ENCODE peak calls at places on chromosomes 6 and 20, in eight cellular contexts. L is GM10248; T is WTC11; Q is CD8-positive, alpha-beta T cell; Y is colonic mucosa; X is suprapubic skin; I is fibroblast of lung; C is prostate gland. H is an unnamed sample.
A peak's percentile ranks its signal among the peaks of the same experiment; 100 is the strongest.

GRCh38 chr20:23156170-23156841 is 70.2 kb upstream of the CD93 start:
- DNase-seq in L (no peak), T (no peak), X (no peak), Q (peak; percentile 21), Y (no peak), I (peak; percentile 84), C (no peak), H (no peak)

GRCh38 chr20:40953856-40954255 is 74.8 kb upstream of the TOP1 start:
- DNase-seq in Q (no peak), Y (no peak), X (no peak), C (no peak), I (peak; percentile 58), T (no peak), L (no peak), H (no peak)

GRCh38 chr6:159595173-159595572 is 97.9 kb downstream of the SOD2 start:
- DNase-seq in I (peak; percentile 59), Y (no peak), L (no peak), T (no peak), C (no peak), Q (no peak), X (no peak), H (no peak)

GRCh38 chr20:20450461-20451027 is 82.6 kb downstream of the INSM1 start:
- DNase-seq in L (no peak), T (no peak), Y (no peak), X (no peak), C (no peak), I (peak; percentile 36), Q (no peak), H (no peak)

GRCh38 chr6:125415921-125416320 is 114.2 kb upstream of the HDDC2 start:
- DNase-seq in Y (no peak), Q (no peak), I (peak; percentile 3), X (no peak), L (no peak), T (no peak), C (no peak), H (no peak)

GRCh38 chr6:91167846-91168245 is 581.0 kb upstream of the MAP3K7 start:
- DNase-seq in T (no peak), C (no peak), I (no peak), X (no peak), L (no peak), Q (no peak), Y (no peak), H (no peak)

GRCh38 chr6:87391334-87391733 is 16.4 kb upstream of the CFAP206 start:
- DNase-seq in I (no peak), L (peak; percentile 48), T (peak; percentile 61), C (peak; percentile 17), Y (no peak), X (no peak), Q (no peak), H (no peak)

GRCh38 chr6:29633532-29633901 is 534 bp upstream of the GABBR1 start:
- DNase-seq in Y (no peak), X (no peak), L (no peak), C (no peak), Q (no peak), T (no peak), I (no peak), H (no peak)

GRCh38 chr6:70616728-70617260 is 50.1 kb downstream of the SDHAF4 start:
- DNase-seq in X (no peak), T (no peak), I (no peak), Q (no peak), Y (peak; percentile 29), C (no peak), L (no peak), H (no peak)

GRCh38 chr20:21125072-21125848 is 622 bp upstream of the KIZ start:
- DNase-seq in I (peak; percentile 43), Y (peak; percentile 60), T (peak; percentile 14), L (no peak), Q (no peak), X (peak; percentile 72), C (peak; percentile 43), H (no peak)

GRCh38 chr6:5398530-5398929 is 137.2 kb downstream of the FARS2 start:
- DNase-seq in Y (no peak), X (no peak), T (no peak), I (peak; percentile 46), Q (no peak), L (peak; percentile 30), C (no peak), H (peak; percentile 33)

GRCh38 chr6:32081168-32081624 is 27.9 kb downstream of the TNXB start:
- DNase-seq in Y (no peak), I (peak; percentile 89), C (no peak), Q (no peak), T (no peak), X (peak; percentile 89), L (no peak), H (no peak)

GRCh38 chr6:75202676-75203131 is 3.1 kb downstream of the COL12A1 start:
- DNase-seq in I (peak; percentile 68), Q (no peak), Y (no peak), L (no peak), X (no peak), C (no peak), T (no peak), H (no peak)

GRCh38 chr20:50624351-50625016 is 66.9 kb downstream of the RIPOR3 start:
- DNase-seq in Y (no peak), T (no peak), X (no peak), Q (no peak), L (no peak), C (peak; percentile 63), I (no peak), H (no peak)

GRCh38 chr6:6840831-6841263 is 252.3 kb downstream of the LY86 start:
- DNase-seq in T (no peak), Y (no peak), X (no peak), I (no peak), Q (no peak), L (peak; percentile 53), C (no peak), H (peak; percentile 36)

GRCh38 chr6:1473598-1473997 is 84.2 kb downstream of the FOXF2 start:
- DNase-seq in Y (no peak), C (no peak), I (no peak), L (no peak), Q (no peak), T (no peak), X (no peak), H (no peak)

GRCh38 chr6:1472643-1473042 is 83.3 kb downstream of the FOXF2 start:
- DNase-seq in I (no peak), Q (no peak), X (no peak), T (no peak), C (no peak), Y (no peak), L (no peak), H (no peak)

GRCh38 chr6:1473166-1473565 is 83.8 kb downstream of the FOXF2 start:
- DNase-seq in Q (no peak), X (no peak), Y (no peak), L (no peak), C (no peak), I (no peak), T (no peak), H (no peak)

GRCh38 chr6:1475169-1475568 is 85.8 kb downstream of the FOXF2 start:
- DNase-seq in C (no peak), Y (no peak), T (no peak), Q (no peak), X (no peak), L (no peak), I (no peak), H (no peak)

DNA sequence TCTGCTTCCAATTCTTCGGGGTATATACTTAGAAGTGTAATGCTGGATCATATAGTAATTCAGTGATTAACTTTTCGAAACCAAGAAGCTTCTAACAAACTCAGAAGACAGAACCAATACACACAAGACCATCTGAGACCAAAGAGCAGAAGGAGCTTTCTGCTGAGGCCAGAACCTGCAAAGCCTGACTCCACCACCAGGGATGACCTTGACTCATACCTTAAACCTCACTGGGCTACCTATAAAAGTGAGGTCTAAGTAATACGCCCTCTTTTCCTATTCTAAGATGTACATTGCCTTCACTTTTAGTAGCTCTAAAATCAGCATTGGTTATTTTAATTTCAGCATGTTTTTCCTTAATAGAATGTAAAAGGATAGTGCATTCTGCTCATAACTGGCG is 84.8 kb downstream of the FOXF2 start:
- DNase-seq in Y (no peak), I (no peak), X (no peak), Q (no peak), C (no peak), L (no peak), T (no peak), H (no peak)
- TF ChIP-seq CTCF in Y (no peak), I (peak; percentile 8), X (no peak), Q (no peak), C (no peak), L (no peak), T (no peak), H (peak; percentile 44)

GRCh38 chr6:41283597-41283996 is 2.9 kb downstream of the TREM1 start:
- DNase-seq in T (no peak), I (no peak), Y (no peak), L (no peak), Q (no peak), X (no peak), C (no peak), H (no peak)
- TF ChIP-seq CTCF in T (no peak), I (no peak), Y (no peak), L (no peak), Q (no peak), X (no peak), C (no peak), H (no peak)

GRCh38 chr6:131787955-131788712 is 19.7 kb upstream of the ENPP1 start:
- DNase-seq in L (no peak), C (no peak), I (peak; percentile 48), Q (no peak), T (no peak), Y (peak; percentile 27), X (no peak), H (no peak)
- TF ChIP-seq CTCF in L (no peak), C (no peak), I (peak; percentile 34), Q (no peak), T (no peak), Y (no peak), X (no peak), H (no peak)

GRCh38 chr6:149362289-149362688 is 37.8 kb upstream of the SUMO4 start:
- DNase-seq in X (no peak), Y (no peak), Q (no peak), T (no peak), I (no peak), L (no peak), C (no peak), H (no peak)

GRCh38 chr6:149357726-149358538 is 40.4 kb downstream of the TAB2 start:
- DNase-seq in C (no peak), T (no peak), X (no peak), Y (no peak), Q (no peak), L (no peak), I (no peak), H (no peak)

GRCh38 chr6:149360536-149360935 is 39.5 kb upstream of the SUMO4 start:
- DNase-seq in I (no peak), C (no peak), L (no peak), Q (no peak), Y (no peak), T (no peak), X (no peak), H (no peak)

GRCh38 chr6:149356081-149356750 is 38.7 kb downstream of the TAB2 start:
- DNase-seq in Q (no peak), T (no peak), Y (no peak), L (no peak), C (no peak), I (no peak), X (no peak), H (no peak)

DNA sequence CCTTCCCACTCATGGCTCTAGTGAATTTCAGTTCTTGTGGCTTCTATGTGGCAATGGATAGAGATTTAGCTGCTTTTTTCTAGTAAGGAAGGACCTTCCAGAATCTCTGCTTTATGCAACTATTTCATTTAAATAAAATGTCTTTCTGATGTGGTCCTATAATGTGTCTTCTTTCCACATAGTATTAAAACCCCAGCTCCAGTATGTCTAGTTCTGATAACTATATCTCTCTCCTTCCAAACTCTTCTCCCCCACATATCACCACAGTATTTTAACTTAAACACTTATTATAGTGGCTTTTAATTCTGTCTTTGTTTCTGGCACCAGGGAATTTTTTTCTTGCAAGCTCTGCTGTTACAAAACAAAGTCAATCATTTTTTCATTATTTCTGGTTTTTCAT is 40.6 kb upstream of the SUMO4 start:
- DNase-seq in T (no peak), X (no peak), C (no peak), I (no peak), L (no peak), Y (no peak), Q (no peak), H (no peak)
- TF ChIP-seq CTCF in T (no peak), X (no peak), C (no peak), I (no peak), L (no peak), Y (no peak), Q (no peak), H (no peak)